ENCODE peak calls at places on chromosome 18, in four cellular contexts. One of them, this sample, is unnamed.

GRCh38 chr18:68438983-68439382 is 275.9 kb downstream of the TMX3 start:
- DNase-seq in GM23338: peak; percentile 35
- DNase-seq in transverse colon: no peak
- DNase-seq in stomach: no peak
- DNase-seq in this sample: no peak

GRCh38 chr18:2979027-2979570 is 33.8 kb downstream of the LPIN2 start:
- DNase-seq in GM23338: no peak
- DNase-seq in stomach: no peak
- DNase-seq in transverse colon: no peak
- DNase-seq in this sample: no peak

GRCh38 chr18:78792094-78792493 is 187.5 kb upstream of the SALL3 start:
- DNase-seq in GM23338: no peak
- DNase-seq in transverse colon: no peak
- DNase-seq in stomach: no peak
- DNase-seq in this sample: peak; percentile 33

GRCh38 chr18:6056171-6056932 is 161.0 kb upstream of the TMEM200C start:
- DNase-seq in stomach: no peak
- DNase-seq in transverse colon: no peak
- DNase-seq in GM23338: no peak
- DNase-seq in this sample: no peak

GRCh38 chr18:10336749-10337148 is 117.7 kb upstream of the APCDD1 start:
- DNase-seq in stomach: no peak
- DNase-seq in transverse colon: no peak
- DNase-seq in GM23338: no peak
- DNase-seq in this sample: no peak

GRCh38 chr18:26547302-26548143 is 830 bp downstream of the KCTD1 start:
- DNase-seq in transverse colon: peak; percentile 60
- DNase-seq in stomach: peak; percentile 54
- DNase-seq in GM23338: peak; percentile 92
- DNase-seq in this sample: peak; percentile 86

GRCh38 chr18:60552948-60553347 is 180.4 kb upstream of the MC4R start:
- DNase-seq in stomach: no peak
- DNase-seq in transverse colon: no peak
- DNase-seq in GM23338: no peak
- DNase-seq in this sample: no peak

GRCh38 chr18:25230658-25231326 is 121.2 kb downstream of the ZNF521 start:
- DNase-seq in transverse colon: peak; percentile 39
- DNase-seq in GM23338: no peak
- DNase-seq in stomach: peak; percentile 60
- DNase-seq in this sample: peak; percentile 93

GRCh38 chr18:28284132-28284531 is 107.2 kb upstream of the CDH2 start:
- DNase-seq in GM23338: no peak
- DNase-seq in transverse colon: no peak
- DNase-seq in stomach: no peak
- DNase-seq in this sample: no peak

GRCh38 chr18:45060102-45060501 is 379.4 kb downstream of the SETBP1 start:
- DNase-seq in transverse colon: no peak
- DNase-seq in stomach: no peak
- DNase-seq in GM23338: no peak
- DNase-seq in this sample: no peak

GRCh38 chr18:34493099-34493544 is 217.0 kb upstream of the DTNA start:
- DNase-seq in transverse colon: peak; percentile 40
- DNase-seq in GM23338: peak; percentile 88
- DNase-seq in stomach: peak; percentile 28
- DNase-seq in this sample: peak; percentile 84

GRCh38 chr18:79542876-79543750 is 136.5 kb upstream of the CTDP1 start:
- DNase-seq in GM23338: no peak
- DNase-seq in transverse colon: no peak
- DNase-seq in stomach: peak; percentile 20
- DNase-seq in this sample: no peak

GRCh38 chr18:3816601-3817363 is 366.8 kb downstream of the TGIF1 start:
- DNase-seq in GM23338: no peak
- DNase-seq in stomach: no peak
- DNase-seq in transverse colon: no peak
- DNase-seq in this sample: no peak

GRCh38 chr18:63505566-63506335 is 29.0 kb downstream of the SERPINB5 start:
- DNase-seq in GM23338: peak; percentile 79
- DNase-seq in transverse colon: peak; percentile 28
- DNase-seq in stomach: no peak
- DNase-seq in this sample: no peak

GRCh38 chr18:37668971-37669747 is 103.6 kb upstream of the CELF4 start:
- DNase-seq in transverse colon: no peak
- DNase-seq in stomach: no peak
- DNase-seq in GM23338: peak; percentile 62
- DNase-seq in this sample: peak; percentile 42

GRCh38 chr18:63057707-63058106 is 261.9 kb downstream of the BCL2 start:
- DNase-seq in transverse colon: no peak
- DNase-seq in GM23338: no peak
- DNase-seq in stomach: no peak
- DNase-seq in this sample: no peak

GRCh38 chr18:35938562-35938961 is 33.9 kb upstream of the RMP24 start:
- DNase-seq in stomach: no peak
- DNase-seq in GM23338: no peak
- DNase-seq in transverse colon: no peak
- DNase-seq in this sample: no peak

GRCh38 chr18:28760299-28760698 is 583.4 kb upstream of the CDH2 start:
- DNase-seq in transverse colon: no peak
- DNase-seq in stomach: no peak
- DNase-seq in GM23338: no peak
- DNase-seq in this sample: no peak

GRCh38 chr18:9870431-9871023 is 15.2 kb upstream of the TXNDC2 start:
- DNase-seq in transverse colon: no peak
- DNase-seq in stomach: no peak
- DNase-seq in GM23338: no peak
- DNase-seq in this sample: no peak

GRCh38 chr18:5512191-5512590 is 31.6 kb downstream of the EPB41L3 start:
- DNase-seq in GM23338: peak; percentile 29
- DNase-seq in transverse colon: no peak
- DNase-seq in stomach: no peak
- DNase-seq in this sample: no peak

GRCh38 chr18:39215920-39216319 is 1650.3 kb upstream of the CELF4 start:
- DNase-seq in GM23338: no peak
- DNase-seq in transverse colon: no peak
- DNase-seq in stomach: no peak
- DNase-seq in this sample: no peak

DNA sequence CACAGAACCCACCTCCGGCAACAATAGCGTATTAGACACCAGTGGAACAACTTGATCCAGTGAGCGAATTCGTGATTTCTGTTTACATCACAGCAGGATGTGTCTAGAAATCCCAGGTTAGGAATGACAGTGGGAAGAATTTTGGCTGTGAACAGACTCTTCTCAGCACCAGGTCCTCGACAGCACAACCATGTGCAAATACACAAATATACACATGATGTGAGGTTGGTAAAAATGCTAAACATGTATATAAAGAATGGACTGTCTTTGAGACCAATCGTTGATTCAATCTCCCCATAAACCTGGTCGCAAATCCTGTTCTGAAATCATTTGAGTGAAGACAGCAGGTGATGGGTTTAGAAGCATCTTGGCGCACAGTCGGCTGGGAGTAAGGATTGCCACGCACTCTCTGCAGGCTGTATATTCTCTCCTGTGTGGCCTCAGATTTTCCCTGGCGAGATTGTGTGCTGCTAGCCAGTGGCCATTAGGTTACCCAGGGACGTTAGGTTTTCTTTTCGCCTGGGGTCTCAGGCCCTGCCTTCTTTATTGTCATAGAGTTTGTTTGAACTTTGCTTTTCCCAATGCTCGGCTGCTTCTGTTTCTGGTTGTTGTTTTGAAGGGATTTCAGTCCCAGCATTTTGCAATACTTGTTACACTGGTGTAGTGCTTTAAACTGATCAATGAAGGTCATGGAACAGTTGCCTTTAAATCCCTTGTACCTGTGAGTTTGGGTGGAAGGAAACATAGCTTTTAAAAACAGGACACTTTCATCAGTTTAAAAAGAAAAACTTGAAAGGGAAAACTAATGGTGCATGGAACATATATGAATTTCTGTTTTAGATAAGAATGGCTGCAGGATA is 147.3 kb downstream of the ALPK2 start:
- DNase-seq in transverse colon: no peak
- DNase-seq in stomach: no peak
- DNase-seq in GM23338: no peak
- DNase-seq in this sample: no peak
- TF ChIP-seq POLR2AphosphoS5 in transverse colon: no peak
- TF ChIP-seq POLR2AphosphoS5 in stomach: no peak
- TF ChIP-seq POLR2AphosphoS5 in GM23338: no peak
- TF ChIP-seq POLR2AphosphoS5 in this sample: no peak

GRCh38 chr18:8643479-8643878 is 34.2 kb downstream of the RAB12 start:
- DNase-seq in stomach: no peak
- DNase-seq in transverse colon: no peak
- DNase-seq in GM23338: no peak
- DNase-seq in this sample: no peak

GRCh38 chr18:8635087-8635486 is 25.9 kb downstream of the RAB12 start:
- DNase-seq in transverse colon: no peak
- DNase-seq in GM23338: no peak
- DNase-seq in stomach: no peak
- DNase-seq in this sample: no peak

GRCh38 chr18:8634508-8634907 is 25.3 kb downstream of the RAB12 start:
- DNase-seq in GM23338: no peak
- DNase-seq in transverse colon: no peak
- DNase-seq in stomach: no peak
- DNase-seq in this sample: no peak

GRCh38 chr18:8639762-8640161 is 30.5 kb downstream of the RAB12 start:
- DNase-seq in stomach: no peak
- DNase-seq in transverse colon: no peak
- DNase-seq in GM23338: no peak
- DNase-seq in this sample: no peak
- H3K4me3 ChIP-seq in stomach: no peak overlapping the region
- H3K4me3 ChIP-seq in transverse colon: no peak overlapping the region
- H3K4me3 ChIP-seq in GM23338: no peak overlapping the region
- H3K4me3 ChIP-seq in this sample: no peak overlapping the region

DNA sequence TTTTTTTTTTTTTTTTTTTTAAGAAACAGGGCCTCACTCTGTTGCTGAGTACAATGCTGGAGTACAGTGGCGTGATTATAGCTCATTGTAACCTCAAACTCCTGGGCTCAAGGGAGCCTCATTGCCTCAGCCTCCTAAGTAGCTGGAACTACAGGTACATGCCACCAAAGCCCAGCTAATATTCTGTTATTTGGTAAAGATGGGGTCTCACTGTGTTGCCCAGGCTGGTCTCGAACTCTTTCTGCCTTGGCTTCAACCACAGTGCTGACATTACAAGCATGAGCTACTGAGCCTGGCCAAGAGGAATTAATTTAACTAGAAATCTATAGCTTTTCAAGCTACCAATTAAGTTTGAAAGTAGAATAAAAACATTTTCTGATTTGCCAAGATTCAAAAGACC is 27.8 kb downstream of the DYM start:
- DNase-seq in transverse colon: no peak
- DNase-seq in stomach: no peak
- DNase-seq in GM23338: no peak
- DNase-seq in this sample: no peak
- TF ChIP-seq POLR2AphosphoS5 in transverse colon: no peak
- TF ChIP-seq POLR2AphosphoS5 in stomach: no peak
- TF ChIP-seq POLR2AphosphoS5 in GM23338: no peak
- TF ChIP-seq POLR2AphosphoS5 in this sample: no peak

DNA sequence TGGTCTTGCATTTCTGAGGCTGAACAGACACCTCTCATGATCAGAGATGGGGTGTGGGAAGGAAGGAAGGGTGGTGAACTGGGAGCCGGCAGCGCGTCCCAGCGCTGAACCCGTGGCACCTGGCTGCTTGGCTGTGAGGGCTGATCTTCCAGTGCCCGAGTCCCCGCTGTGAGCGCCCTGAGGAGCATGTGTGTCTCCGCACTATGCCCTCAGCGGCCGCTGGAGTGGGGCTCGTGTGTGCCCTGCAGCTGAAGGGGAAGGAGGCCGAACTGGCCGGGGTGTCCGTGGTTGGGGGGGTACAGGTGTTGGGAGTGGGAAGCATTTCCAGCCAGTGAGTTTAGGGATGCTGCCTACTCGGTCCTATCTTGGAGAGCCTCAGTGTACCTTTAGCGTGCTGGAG is 82.2 kb downstream of the LDLRAD4 start:
- DNase-seq in stomach: no peak
- DNase-seq in transverse colon: no peak
- DNase-seq in GM23338: no peak
- DNase-seq in this sample: no peak
- H3K4me3 ChIP-seq in stomach: no peak overlapping the region
- H3K4me3 ChIP-seq in transverse colon: no peak overlapping the region
- H3K4me3 ChIP-seq in GM23338: no peak overlapping the region
- H3K4me3 ChIP-seq in this sample: no peak overlapping the region

GRCh38 chr18:57422313-57422872 is 12.8 kb upstream of the ONECUT2 start:
- DNase-seq in stomach: no peak
- DNase-seq in GM23338: no peak
- DNase-seq in transverse colon: no peak
- DNase-seq in this sample: no peak
- TF ChIP-seq POLR2AphosphoS5 in stomach: no peak
- TF ChIP-seq POLR2AphosphoS5 in GM23338: no peak
- TF ChIP-seq POLR2AphosphoS5 in transverse colon: no peak
- TF ChIP-seq POLR2AphosphoS5 in this sample: no peak

DNA sequence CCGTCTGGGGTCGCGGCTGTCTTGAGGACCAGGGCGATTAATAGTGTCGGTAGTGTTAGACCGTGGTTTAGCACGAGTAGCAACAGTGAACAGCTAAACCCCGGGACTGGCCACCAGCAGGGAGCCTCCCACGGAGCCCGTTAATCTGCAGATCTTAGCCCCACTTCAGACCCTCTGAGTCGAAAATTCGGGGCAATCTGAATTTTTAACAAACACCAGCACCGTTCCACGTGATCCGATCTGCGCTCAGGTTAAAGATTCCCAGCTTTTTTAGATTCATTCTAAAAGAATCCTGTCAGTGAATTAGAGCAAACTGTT is 479 bp upstream of the ATP5F1A start:
- DNase-seq in GM23338: no peak
- DNase-seq in transverse colon: no peak
- DNase-seq in stomach: no peak
- DNase-seq in this sample: no peak
- H3K4me3 ChIP-seq in GM23338: peak overlapping the region; percentile 100
- H3K4me3 ChIP-seq in transverse colon: peak overlapping the region; percentile 82
- H3K4me3 ChIP-seq in stomach: peak overlapping the region; percentile 72
- H3K4me3 ChIP-seq in this sample: peak overlapping the region; percentile 100

This sample was measured in sigmoid colon.